ENCODE peak calls at places on chromosomes 4 and X, in four cellular contexts. G is K562, F is HL-60, Q is GM12878. S is an unnamed sample.

GRCh38 chr4:151031831-151032605 is 16.9 kb upstream of the LRBA start:
- DNase-seq in Q (peak), F (no peak), G (peak), S (no peak)

GRCh38 chrX:47577424-47577823 is 4.8 kb upstream of the TIMP1 start:
- DNase-seq in F (no peak), G (no peak), Q (no peak), S (no peak)

GRCh38 chrX:110397353-110397752 is 38.7 kb downstream of the RTL9 start:
- DNase-seq in Q (no peak), F (no peak), G (no peak), S (no peak)

GRCh38 chr4:73721419-73721818 is 18.9 kb upstream of the CXCL8 start:
- DNase-seq in F (no peak), G (no peak), Q (no peak), S (no peak)

GRCh38 chr4:123862812-123863211 is 466.2 kb downstream of the SPRY1 start:
- DNase-seq in Q (no peak), G (no peak), F (no peak), S (no peak)

GRCh38 chrX:80751456-80751855 is 58.2 kb downstream of the BRWD3 start:
- DNase-seq in G (no peak), F (no peak), Q (no peak), S (no peak)

GRCh38 chrX:78455901-78456300 is 128.5 kb upstream of the CYSLTR1 start:
- DNase-seq in Q (no peak), G (no peak), F (no peak), S (no peak)

GRCh38 chr4:103046416-103047290 is 27.1 kb upstream of the SLC9B1 start:
- DNase-seq in G (peak), Q (no peak), F (peak), S (no peak)

GRCh38 chrX:3651272-3651671 is 62.2 kb downstream of the PRKX start:
- DNase-seq in F (no peak), Q (no peak), G (no peak), S (no peak)

GRCh38 chrX:57044226-57044625 is 48.9 kb upstream of the SPIN3 start:
- DNase-seq in G (no peak), Q (no peak), F (peak), S (no peak)

GRCh38 chrX:10104958-10105658 is 51.7 kb upstream of the CLCN4 start:
- DNase-seq in F (no peak), G (no peak), Q (no peak), S (no peak)

GRCh38 chr4:24076811-24077210 is 187.0 kb upstream of the PPARGC1A start:
- DNase-seq in F (no peak), Q (no peak), G (no peak), S (no peak)

GRCh38 chr4:153733751-153734448 is 25.9 kb downstream of the RNF175 start:
- DNase-seq in F (no peak), Q (no peak), G (no peak), S (no peak)

GRCh38 chr4:86594559-86595425 is 677 bp downstream of the PTPN13 start:
- DNase-seq in F (no peak), G (peak), Q (no peak), S (no peak)

GRCh38 chr4:159420162-159421057 is 317.5 kb downstream of the RAPGEF2 start:
- DNase-seq in F (no peak), G (no peak), Q (no peak), S (no peak)

GRCh38 chr4:165301833-165302232 is 25.6 kb upstream of the MSMO1 start:
- DNase-seq in G (no peak), F (no peak), Q (no peak), S (peak)

GRCh38 chrX:111511477-111511876 is at the start of gene SERTM2:
- DNase-seq in F (no peak), Q (no peak), G (no peak), S (no peak)

GRCh38 chr4:1609901-1610790 is 74.0 kb downstream of the FAM53A start:
- DNase-seq in F (no peak), Q (no peak), G (no peak), S (no peak)

GRCh38 chr4:185395255-185395955 is at the start of gene LRP2BP:
- DNase-seq in F (no peak), G (no peak), Q (peak), S (no peak)

GRCh38 chr4:76074468-76074867 is at the start of gene ART3:
- DNase-seq in F (no peak), G (no peak), Q (no peak), S (no peak)

GRCh38 chr4:123418486-123418931 is 21.9 kb downstream of the SPRY1 start:
- DNase-seq in Q (no peak), F (no peak), G (no peak), S (no peak)

GRCh38 chr4:110865611-110866254 is 242.9 kb upstream of the PITX2 start:
- DNase-seq in Q (no peak), F (no peak), G (no peak), S (no peak)

GRCh38 chr4:175932116-175932515 is 120.1 kb upstream of the GPM6A start:
- DNase-seq in F (no peak), G (no peak), Q (no peak), S (no peak)

DNA sequence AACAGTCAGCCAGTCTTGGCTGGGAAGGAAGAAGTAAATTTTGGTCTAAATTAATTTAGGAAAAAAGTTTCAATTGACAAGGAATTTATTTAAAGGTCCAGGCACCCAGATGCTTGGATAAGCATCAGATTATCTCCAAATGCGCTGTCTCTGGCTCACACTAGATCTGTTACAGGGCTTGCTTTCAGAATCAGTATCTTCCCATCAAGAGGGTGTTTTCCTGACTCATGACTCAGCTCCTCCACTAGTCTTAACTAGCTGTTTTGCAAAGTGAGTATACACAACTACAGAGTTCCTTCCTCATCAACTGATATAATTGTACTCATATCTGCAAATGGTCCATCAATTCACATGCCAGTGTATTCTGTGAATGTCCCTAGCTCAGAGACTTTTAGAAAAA is 482.1 kb upstream of the CPEB2 start:
- DNase-seq in F (no peak), Q (no peak), G (no peak), S (no peak)
- TF ChIP-seq SPI1 in F (no peak), Q (no peak), G (no peak), S (no peak)

GRCh38 chr4:21195682-21196081 is 495.4 kb downstream of the PACRGL start:
- DNase-seq in G (no peak), F (no peak), Q (no peak), S (no peak)
- TF ChIP-seq SPI1 in G (no peak), F (no peak), Q (no peak), S (no peak)

GRCh38 chrX:2592279-2592678 is 91.5 kb upstream of the DHRSX start:
- DNase-seq in G (no peak), F (no peak), Q (no peak), S (no peak)
- TF ChIP-seq SPI1 in G (no peak), F (no peak), Q (no peak), S (no peak)

DNA sequence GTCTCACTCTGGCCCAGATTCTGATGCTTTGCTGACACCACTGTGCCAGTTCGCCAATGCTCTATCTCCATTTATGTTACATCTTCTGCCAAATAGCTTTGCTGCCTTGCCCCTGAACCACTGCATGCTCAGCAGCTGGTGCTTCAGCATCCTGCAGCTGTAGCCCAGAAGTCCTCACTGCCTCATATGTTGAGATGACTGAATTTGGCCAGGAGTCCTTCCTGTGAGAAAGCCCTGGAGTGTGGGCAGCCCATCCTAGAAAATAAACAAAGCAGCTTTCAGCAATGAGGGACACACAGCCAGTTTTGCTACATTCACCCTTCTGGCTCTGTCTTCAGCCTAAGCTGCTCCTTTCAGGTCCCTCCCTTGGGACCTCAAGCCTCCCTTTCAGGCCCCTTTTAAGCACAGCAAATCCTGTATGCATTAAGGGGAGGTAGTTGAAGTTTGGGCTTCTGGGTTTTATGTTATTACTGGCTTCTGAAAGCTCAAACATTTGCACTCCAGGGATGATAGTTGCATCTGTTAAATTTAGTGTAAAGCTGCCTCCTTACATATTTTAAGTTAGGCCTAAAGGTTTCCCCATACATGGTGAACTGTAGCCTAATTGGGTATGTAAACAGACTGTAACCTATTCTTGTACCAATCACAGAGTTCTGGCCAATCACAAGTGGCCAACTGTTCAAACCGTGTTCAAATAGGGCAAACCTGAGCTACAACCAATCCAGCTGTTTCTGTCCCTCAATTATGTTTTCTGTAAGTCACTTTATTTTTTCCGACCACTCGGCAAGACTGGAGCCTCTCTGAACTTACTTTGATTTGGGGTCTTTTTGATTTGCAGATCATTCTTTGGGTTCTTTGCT is 2.1 kb upstream of the TMEM165 start:
- DNase-seq in F (no peak), Q (no peak), G (no peak), S (no peak)
- TF ChIP-seq SPI1 in F (no peak), Q (no peak), G (no peak), S (no peak)

DNA sequence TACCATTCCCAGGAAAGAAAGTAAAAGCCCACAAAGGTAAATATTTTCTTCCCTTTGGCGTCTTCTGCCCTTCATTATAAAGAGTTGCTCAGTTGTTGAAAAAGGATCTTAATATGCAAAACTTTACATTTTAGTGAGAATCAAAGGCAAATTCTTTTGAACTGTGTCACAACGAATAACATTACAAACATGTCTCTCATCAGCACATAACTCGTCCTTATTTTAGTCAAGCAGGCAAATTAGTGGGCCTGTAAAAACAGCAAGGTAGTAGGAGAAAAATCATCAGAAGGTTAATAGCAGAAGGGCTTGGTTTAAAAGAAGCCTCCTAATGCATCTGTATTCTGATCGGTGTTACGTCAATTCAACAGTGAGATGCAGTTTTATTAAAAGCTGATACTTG is 647.3 kb upstream of the DIPK2B start:
- DNase-seq in G (no peak), Q (no peak), F (no peak), S (no peak)
- TF ChIP-seq SPI1 in G (no peak), Q (no peak), F (no peak), S (no peak)

S was measured in GM12891.